ENCODE peak calls at places on chromosome 21, in seven cellular contexts. F, P, R, K, W, D and H are unnamed samples.

GRCh38 chr21:26739189-26739588 is 106.0 kb downstream of the ADAMTS1 start:
- DNase-seq in F (no peak), P (no peak), R (no peak), K (no peak), W (no peak), D (no peak), H (no peak)

GRCh38 chr21:44092201-44092600 is 15.0 kb upstream of the PWP2 start:
- DNase-seq in F (no peak), P (no peak), R (no peak), K (no peak), W (peak), D (no peak), H (no peak)

GRCh38 chr21:28992526-28993292 is at the start of gene LTN1:
- DNase-seq in F (peak), P (peak), R (peak), K (peak), W (peak), D (peak), H (peak)

GRCh38 chr21:32307706-32308105 is 9.1 kb downstream of the MRAP start:
- DNase-seq in F (no peak), P (peak), R (no peak), K (no peak), W (peak), D (no peak), H (no peak)

GRCh38 chr21:26169061-26169610 is 1.4 kb downstream of the APP start:
- DNase-seq in F (peak), P (peak), R (peak), K (no peak), W (peak), D (peak), H (no peak)

GRCh38 chr21:31255846-31256395 is 88.1 kb downstream of the TIAM1 start:
- DNase-seq in F (no peak), P (no peak), R (no peak), K (no peak), W (no peak), D (no peak), H (no peak)

GRCh38 chr21:29238967-29239289 is 59.8 kb upstream of the BACH1 start:
- DNase-seq in F (no peak), P (no peak), R (no peak), K (no peak), W (no peak), D (no peak), H (no peak)

GRCh38 chr21:31576428-31576827 is 83.1 kb upstream of the SOD1 start:
- DNase-seq in F (no peak), P (no peak), R (no peak), K (no peak), W (no peak), D (no peak), H (no peak)

GRCh38 chr21:17572431-17572830 is 40.3 kb downstream of the BTG3 start:
- DNase-seq in F (no peak), P (no peak), R (no peak), K (no peak), W (no peak), D (no peak), H (no peak)

GRCh38 chr21:19507682-19508260 is 1104.2 kb upstream of the TMPRSS15 start:
- DNase-seq in F (peak), P (no peak), R (no peak), K (peak), W (no peak), D (no peak), H (no peak)

GRCh38 chr21:29406385-29406784 is 107.7 kb downstream of the BACH1 start:
- DNase-seq in F (no peak), P (no peak), R (no peak), K (no peak), W (no peak), D (no peak), H (no peak)

GRCh38 chr21:27693376-27693775 is 726.5 kb upstream of the ADAMTS5 start:
- DNase-seq in F (no peak), P (no peak), R (no peak), K (no peak), W (no peak), D (no peak), H (no peak)

GRCh38 chr21:35424122-35424521 is 375.0 kb upstream of the RUNX1 start:
- DNase-seq in F (no peak), P (no peak), R (no peak), K (no peak), W (no peak), D (no peak), H (no peak)

GRCh38 chr21:36454079-36454478 is 25.8 kb downstream of the CLDN14 start:
- DNase-seq in F (no peak), P (no peak), R (no peak), K (no peak), W (no peak), D (no peak), H (no peak)

GRCh38 chr21:31030367-31031106 is 7.7 kb downstream of the KRTAP19-8 start:
- DNase-seq in F (no peak), P (no peak), R (no peak), K (no peak), W (no peak), D (peak), H (no peak)

GRCh38 chr21:39315603-39316002 is 2.2 kb upstream of the BRWD1 start:
- DNase-seq in F (no peak), P (no peak), R (no peak), K (no peak), W (no peak), D (no peak), H (no peak)

GRCh38 chr21:27505516-27505915 is 538.6 kb upstream of the ADAMTS5 start:
- DNase-seq in F (no peak), P (no peak), R (no peak), K (no peak), W (no peak), D (no peak), H (no peak)

GRCh38 chr21:26674324-26674723 is 101.2 kb upstream of the CYYR1 start:
- DNase-seq in F (no peak), P (no peak), R (no peak), K (no peak), W (no peak), D (no peak), H (no peak)

GRCh38 chr21:22758478-22758877 is 1760.3 kb downstream of the NCAM2 start:
- DNase-seq in F (no peak), P (no peak), R (no peak), K (no peak), W (no peak), D (no peak), H (no peak)

GRCh38 chr21:39314155-39315027 is 959 bp upstream of the BRWD1 start:
- DNase-seq in F (no peak), P (peak), R (no peak), K (no peak), W (no peak), D (no peak), H (peak)

GRCh38 chr21:28423521-28423920 is 569.2 kb downstream of the LTN1 start:
- DNase-seq in F (no peak), P (no peak), R (no peak), K (no peak), W (no peak), D (no peak), H (no peak)

GRCh38 chr21:39956586-39956985 is 89.3 kb downstream of the PCP4 start:
- DNase-seq in F (no peak), P (no peak), R (no peak), K (no peak), W (no peak), D (no peak), H (no peak)

GRCh38 chr21:25790122-25790951 is 55.6 kb downstream of the GABPA start:
- DNase-seq in F (peak), P (peak), R (no peak), K (peak), W (no peak), D (no peak), H (no peak)

GRCh38 chr21:29301703-29302102 is 3.0 kb downstream of the BACH1 start:
- DNase-seq in F (no peak), P (no peak), R (no peak), K (no peak), W (no peak), D (no peak), H (no peak)

GRCh38 chr21:23936224-23936623 is 1671.1 kb downstream of the MRPL39 start:
- DNase-seq in F (peak), P (no peak), R (no peak), K (peak), W (peak), D (no peak), H (peak)

GRCh38 chr21:26098758-26099157 is 71.8 kb downstream of the APP start:
- DNase-seq in F (no peak), P (no peak), R (no peak), K (no peak), W (no peak), D (no peak), H (no peak)

GRCh38 chr21:21096956-21097355 is 98.7 kb downstream of the NCAM2 start:
- DNase-seq in F (no peak), P (no peak), R (no peak), K (peak), W (no peak), D (no peak), H (no peak)

GRCh38 chr21:34707876-34708325 is 39.1 kb downstream of the CLIC6 start:
- DNase-seq in F (no peak), P (no peak), R (peak), K (no peak), W (no peak), D (peak), H (peak)

GRCh38 chr21:24829397-24829796 is 777.9 kb downstream of the MRPL39 start:
- DNase-seq in F (peak), P (no peak), R (no peak), K (no peak), W (no peak), D (no peak), H (no peak)

DNA sequence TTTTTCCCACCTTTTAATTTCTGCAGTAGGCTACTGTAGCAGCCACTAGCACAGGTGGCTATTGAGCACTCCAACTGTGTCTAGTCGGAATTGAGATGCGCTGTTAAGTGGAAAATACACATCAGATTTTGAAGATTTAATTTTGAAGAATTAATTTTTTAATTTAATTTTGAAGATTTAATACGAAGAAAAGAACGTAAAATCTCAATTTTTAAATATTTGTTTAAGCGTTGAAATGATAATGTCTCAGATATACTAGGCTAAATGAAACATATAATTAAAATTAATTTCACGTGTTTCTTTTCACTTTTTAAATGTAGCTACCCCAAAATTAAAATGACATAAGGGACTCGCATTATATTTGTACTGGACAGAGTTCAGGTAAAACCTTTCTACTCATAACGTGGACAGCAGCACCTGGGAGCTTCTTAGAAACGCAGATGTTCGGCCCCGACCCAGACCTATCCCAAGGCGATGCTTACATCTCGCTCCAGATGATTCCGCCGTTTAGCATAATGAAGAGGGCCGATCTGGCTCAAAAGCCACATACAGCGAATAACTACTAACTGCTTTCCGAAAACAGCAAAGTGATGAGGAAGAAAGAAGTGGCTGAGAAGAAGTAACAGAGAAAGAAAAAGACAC is 723 bp downstream of the CRYZL1 start:
- DNase-seq in F (peak), P (no peak), R (no peak), K (no peak), W (no peak), D (no peak), H (no peak)
- TF ChIP-seq TAF1 in F (no peak), P (no peak), R (no peak), K (no peak), W (no peak), D (no peak), H (no peak)

GRCh38 chr21:15272591-15272990 is 207.8 kb upstream of the NRIP1 start:
- DNase-seq in F (no peak), P (no peak), R (no peak), K (no peak), W (no peak), D (no peak), H (no peak)
- TF ChIP-seq TAF1 in F (no peak), P (no peak), R (no peak), K (no peak), W (no peak), D (no peak), H (no peak)

DNA sequence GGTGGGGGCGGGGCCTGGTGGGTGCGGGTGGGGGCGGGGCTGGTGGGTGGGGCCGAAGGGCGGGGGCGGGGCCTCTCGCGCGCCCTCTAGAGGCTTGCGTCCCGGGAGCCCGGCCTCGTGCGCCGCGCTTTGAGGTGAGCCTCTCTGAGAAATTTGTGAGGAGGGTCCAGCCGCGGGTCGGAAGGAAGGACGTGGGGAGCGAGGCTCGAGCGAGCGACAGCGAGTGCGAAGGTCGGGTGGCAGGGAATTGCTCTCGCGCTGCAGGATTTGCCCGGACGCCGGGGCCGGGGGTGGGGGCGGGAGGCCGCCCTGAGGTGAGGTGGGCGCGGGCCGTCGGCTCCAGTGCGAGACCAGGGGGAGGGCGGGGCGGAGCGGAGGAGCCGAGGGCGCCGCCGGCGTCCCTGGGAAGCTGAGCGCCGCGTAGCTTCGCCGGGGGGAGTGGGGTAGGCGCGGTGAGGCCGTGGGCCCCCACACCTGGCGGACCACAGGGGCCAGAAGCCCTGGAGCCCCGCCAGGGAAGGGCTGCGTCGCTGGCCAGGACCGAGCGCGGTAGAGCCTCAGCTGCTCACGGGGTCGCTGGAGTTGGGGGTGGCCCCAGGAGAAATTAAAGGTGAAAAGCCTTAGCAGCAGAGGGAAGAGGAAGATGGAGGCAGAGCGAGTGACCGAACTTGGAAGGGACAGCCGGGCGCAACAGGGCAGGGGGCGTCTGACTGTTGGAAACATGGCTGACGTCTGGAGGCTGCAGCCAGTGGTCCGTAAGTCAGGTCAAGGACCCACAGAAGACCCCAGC is 754 bp upstream of the LSS start:
- DNase-seq in F (peak), P (peak), R (peak), K (peak), W (no peak), D (no peak), H (peak)
- TF ChIP-seq TAF1 in F (no peak), P (peak), R (no peak), K (no peak), W (peak), D (no peak), H (peak)

GRCh38 chr21:45209685-45210284 is 77.9 kb downstream of the POFUT2 start:
- DNase-seq in F (no peak), P (no peak), R (no peak), K (no peak), W (no peak), D (peak), H (no peak)
- TF ChIP-seq TAF1 in F (no peak), P (no peak), R (no peak), K (no peak), W (no peak), D (no peak), H (no peak)

GRCh38 chr21:41932576-41933258 is 21.1 kb downstream of the C2CD2 start:
- DNase-seq in F (peak), P (peak), R (no peak), K (peak), W (no peak), D (no peak), H (no peak)
- TF ChIP-seq TAF1 in F (no peak), P (no peak), R (no peak), K (no peak), W (no peak), D (no peak), H (no peak)

DNA sequence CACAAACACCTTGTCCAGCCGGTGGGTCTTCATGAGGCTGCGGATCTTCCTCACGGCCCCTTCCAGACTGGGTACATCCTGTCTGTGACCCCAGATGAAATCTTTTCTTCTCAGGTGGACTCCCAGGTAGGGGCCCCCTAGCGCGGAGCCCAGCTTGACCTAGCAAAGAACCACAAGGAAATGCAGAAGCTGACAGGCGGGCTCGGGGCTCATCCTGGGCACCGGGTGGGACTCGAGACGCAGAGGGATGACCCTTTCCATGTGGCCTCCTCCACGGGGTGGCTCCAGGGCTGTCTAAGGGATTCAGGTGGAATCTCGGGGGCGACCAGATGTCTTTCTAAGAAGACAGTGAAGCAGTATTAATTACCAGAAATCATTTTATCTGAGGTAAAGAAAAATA is 17.8 kb downstream of the POFUT2 start:
- DNase-seq in F (no peak), P (no peak), R (no peak), K (no peak), W (no peak), D (no peak), H (no peak)
- TF ChIP-seq TAF1 in F (no peak), P (no peak), R (no peak), K (no peak), W (no peak), D (no peak), H (no peak)

GRCh38 chr21:41361786-41362604 is at the start of gene MX2:
- DNase-seq in F (no peak), P (peak), R (peak), K (no peak), W (no peak), D (peak), H (peak)

GRCh38 chr21:41359289-41359688 is 2.5 kb upstream of the MX2 start:
- DNase-seq in F (no peak), P (no peak), R (no peak), K (no peak), W (no peak), D (no peak), H (no peak)

GRCh38 chr21:41361053-41361785 is 608 bp upstream of the MX2 start:
- DNase-seq in F (no peak), P (peak), R (no peak), K (no peak), W (no peak), D (no peak), H (no peak)

GRCh38 chr21:41358193-41359166 is 3.3 kb upstream of the MX2 start:
- DNase-seq in F (no peak), P (no peak), R (no peak), K (no peak), W (no peak), D (no peak), H (no peak)

GRCh38 chr21:41360072-41360821 is 1.6 kb upstream of the MX2 start:
- DNase-seq in F (no peak), P (peak), R (no peak), K (no peak), W (no peak), D (no peak), H (no peak)
- TF ChIP-seq TAF1 in F (no peak), P (no peak), R (no peak), K (no peak), W (no peak), D (no peak), H (no peak)

GRCh38 chr21:37595944-37596343 is 229.4 kb downstream of the DYRK1A start:
- DNase-seq in F (no peak), P (no peak), R (no peak), K (no peak), W (no peak), D (no peak), H (no peak)

GRCh38 chr21:37593740-37594471 is 227.3 kb downstream of the DYRK1A start:
- DNase-seq in F (no peak), P (no peak), R (no peak), K (no peak), W (no peak), D (no peak), H (no peak)

GRCh38 chr21:37594472-37594951 is 227.9 kb downstream of the DYRK1A start:
- DNase-seq in F (no peak), P (no peak), R (no peak), K (no peak), W (no peak), D (no peak), H (no peak)

GRCh38 chr21:37593015-37593414 is 226.4 kb downstream of the DYRK1A start:
- DNase-seq in F (no peak), P (no peak), R (no peak), K (no peak), W (peak), D (no peak), H (no peak)

GRCh38 chr21:37592496-37592895 is 225.9 kb downstream of the DYRK1A start:
- DNase-seq in F (no peak), P (no peak), R (no peak), K (no peak), W (peak), D (no peak), H (no peak)
- TF ChIP-seq TAF1 in F (no peak), P (no peak), R (no peak), K (no peak), W (no peak), D (no peak), H (no peak)